ENCODE peak calls at places on chromosomes 6 and 20, in six cellular contexts. One of them, this sample, is unnamed.

GRCh38 chr6:27862396-27863061 is 49.7 kb downstream of the OR2B2 start:
- DNase-seq in stimulated activated naive CD4-positive, alpha-beta T cell: no peak
- DNase-seq in SJCRH30: peak
- DNase-seq in CD4-positive, alpha-beta memory T cell: no peak
- DNase-seq in GM04503: no peak
- DNase-seq in C1 segment of cervical spinal cord: no peak
- DNase-seq in this sample: no peak

GRCh38 chr6:33424855-33425667 is 5.2 kb downstream of the SYNGAP1 start:
- DNase-seq in stimulated activated naive CD4-positive, alpha-beta T cell: no peak
- DNase-seq in SJCRH30: no peak
- DNase-seq in CD4-positive, alpha-beta memory T cell: no peak
- DNase-seq in GM04503: no peak
- DNase-seq in C1 segment of cervical spinal cord: no peak
- DNase-seq in this sample: no peak

GRCh38 chr20:58144071-58144470 is 84.4 kb downstream of the ANKRD60 start:
- DNase-seq in stimulated activated naive CD4-positive, alpha-beta T cell: no peak
- DNase-seq in SJCRH30: no peak
- DNase-seq in CD4-positive, alpha-beta memory T cell: no peak
- DNase-seq in GM04503: no peak
- DNase-seq in C1 segment of cervical spinal cord: no peak
- DNase-seq in this sample: no peak

GRCh38 chr20:63461364-63461763 is 11.1 kb downstream of the KCNQ2 start:
- DNase-seq in stimulated activated naive CD4-positive, alpha-beta T cell: peak
- DNase-seq in SJCRH30: peak
- DNase-seq in CD4-positive, alpha-beta memory T cell: no peak
- DNase-seq in GM04503: no peak
- DNase-seq in C1 segment of cervical spinal cord: no peak
- DNase-seq in this sample: peak

GRCh38 chr6:1630771-1631217 is 21.1 kb downstream of the FOXC1 start:
- DNase-seq in stimulated activated naive CD4-positive, alpha-beta T cell: no peak
- DNase-seq in SJCRH30: peak
- DNase-seq in CD4-positive, alpha-beta memory T cell: no peak
- DNase-seq in GM04503: no peak
- DNase-seq in C1 segment of cervical spinal cord: no peak
- DNase-seq in this sample: peak

GRCh38 chr20:38973546-38974120 is 11.5 kb downstream of the DHX35 start:
- DNase-seq in stimulated activated naive CD4-positive, alpha-beta T cell: no peak
- DNase-seq in SJCRH30: no peak
- DNase-seq in CD4-positive, alpha-beta memory T cell: no peak
- DNase-seq in GM04503: no peak
- DNase-seq in C1 segment of cervical spinal cord: no peak
- DNase-seq in this sample: no peak

GRCh38 chr6:11244387-11245126 is 12.1 kb upstream of the NEDD9 start:
- DNase-seq in stimulated activated naive CD4-positive, alpha-beta T cell: no peak
- DNase-seq in SJCRH30: no peak
- DNase-seq in CD4-positive, alpha-beta memory T cell: no peak
- DNase-seq in GM04503: no peak
- DNase-seq in C1 segment of cervical spinal cord: no peak
- DNase-seq in this sample: no peak

GRCh38 chr20:49366687-49367086 is 88.8 kb upstream of the ZNFX1 start:
- DNase-seq in stimulated activated naive CD4-positive, alpha-beta T cell: no peak
- DNase-seq in SJCRH30: no peak
- DNase-seq in CD4-positive, alpha-beta memory T cell: no peak
- DNase-seq in GM04503: no peak
- DNase-seq in C1 segment of cervical spinal cord: no peak
- DNase-seq in this sample: no peak

GRCh38 chr6:7311920-7312615 is 931 bp downstream of the SSR1 start:
- DNase-seq in stimulated activated naive CD4-positive, alpha-beta T cell: no peak
- DNase-seq in SJCRH30: no peak
- DNase-seq in CD4-positive, alpha-beta memory T cell: peak
- DNase-seq in GM04503: no peak
- DNase-seq in C1 segment of cervical spinal cord: no peak
- DNase-seq in this sample: no peak

GRCh38 chr20:41234546-41234945 is 83.0 kb downstream of the ZHX3 start:
- DNase-seq in stimulated activated naive CD4-positive, alpha-beta T cell: no peak
- DNase-seq in SJCRH30: no peak
- DNase-seq in CD4-positive, alpha-beta memory T cell: no peak
- DNase-seq in GM04503: no peak
- DNase-seq in C1 segment of cervical spinal cord: no peak
- DNase-seq in this sample: no peak

GRCh38 chr6:132693478-132693877 is 20.4 kb downstream of the VNN1 start:
- DNase-seq in stimulated activated naive CD4-positive, alpha-beta T cell: no peak
- DNase-seq in SJCRH30: no peak
- DNase-seq in CD4-positive, alpha-beta memory T cell: no peak
- DNase-seq in GM04503: no peak
- DNase-seq in C1 segment of cervical spinal cord: no peak
- DNase-seq in this sample: no peak

GRCh38 chr20:53569005-53569404 is 24.6 kb downstream of the ZNF217 start:
- DNase-seq in stimulated activated naive CD4-positive, alpha-beta T cell: no peak
- DNase-seq in SJCRH30: no peak
- DNase-seq in CD4-positive, alpha-beta memory T cell: no peak
- DNase-seq in GM04503: no peak
- DNase-seq in C1 segment of cervical spinal cord: no peak
- DNase-seq in this sample: no peak

GRCh38 chr6:32148722-32149576 is 2.8 kb downstream of the PRRT1 start:
- DNase-seq in stimulated activated naive CD4-positive, alpha-beta T cell: peak
- DNase-seq in SJCRH30: no peak
- DNase-seq in CD4-positive, alpha-beta memory T cell: peak
- DNase-seq in GM04503: no peak
- DNase-seq in C1 segment of cervical spinal cord: no peak
- DNase-seq in this sample: no peak

GRCh38 chr6:10529231-10529801 is 8.2 kb downstream of the GCNT2 start:
- DNase-seq in stimulated activated naive CD4-positive, alpha-beta T cell: no peak
- DNase-seq in SJCRH30: no peak
- DNase-seq in CD4-positive, alpha-beta memory T cell: no peak
- DNase-seq in GM04503: no peak
- DNase-seq in C1 segment of cervical spinal cord: no peak
- DNase-seq in this sample: peak

GRCh38 chr20:2820896-2821869 is 5.0 kb downstream of the TMEM239 start:
- DNase-seq in stimulated activated naive CD4-positive, alpha-beta T cell: no peak
- DNase-seq in SJCRH30: no peak
- DNase-seq in CD4-positive, alpha-beta memory T cell: no peak
- DNase-seq in GM04503: no peak
- DNase-seq in C1 segment of cervical spinal cord: no peak
- DNase-seq in this sample: no peak

GRCh38 chr6:89369009-89369408 is 16.5 kb upstream of the UBE2J1 start:
- DNase-seq in stimulated activated naive CD4-positive, alpha-beta T cell: no peak
- DNase-seq in SJCRH30: peak
- DNase-seq in CD4-positive, alpha-beta memory T cell: no peak
- DNase-seq in GM04503: no peak
- DNase-seq in C1 segment of cervical spinal cord: no peak
- DNase-seq in this sample: no peak

GRCh38 chr6:134464690-134465411 is 146.9 kb upstream of the SGK1 start:
- DNase-seq in stimulated activated naive CD4-positive, alpha-beta T cell: no peak
- DNase-seq in SJCRH30: peak
- DNase-seq in CD4-positive, alpha-beta memory T cell: no peak
- DNase-seq in GM04503: no peak
- DNase-seq in C1 segment of cervical spinal cord: no peak
- DNase-seq in this sample: peak

GRCh38 chr6:108116781-108117426 is 42.4 kb upstream of the OSTM1 start:
- DNase-seq in stimulated activated naive CD4-positive, alpha-beta T cell: no peak
- DNase-seq in SJCRH30: no peak
- DNase-seq in CD4-positive, alpha-beta memory T cell: no peak
- DNase-seq in GM04503: no peak
- DNase-seq in C1 segment of cervical spinal cord: no peak
- DNase-seq in this sample: no peak

GRCh38 chr20:37354210-37355195 is 8.6 kb downstream of the SRC start:
- DNase-seq in stimulated activated naive CD4-positive, alpha-beta T cell: no peak
- DNase-seq in SJCRH30: no peak
- DNase-seq in CD4-positive, alpha-beta memory T cell: no peak
- DNase-seq in GM04503: no peak
- DNase-seq in C1 segment of cervical spinal cord: no peak
- DNase-seq in this sample: no peak

GRCh38 chr20:12970372-12970821 is 38.4 kb upstream of the SPTLC3 start:
- DNase-seq in stimulated activated naive CD4-positive, alpha-beta T cell: peak
- DNase-seq in SJCRH30: peak
- DNase-seq in CD4-positive, alpha-beta memory T cell: peak
- DNase-seq in GM04503: no peak
- DNase-seq in C1 segment of cervical spinal cord: no peak
- DNase-seq in this sample: peak

GRCh38 chr6:136846046-136846445 is 23.7 kb downstream of the PEX7 start:
- DNase-seq in stimulated activated naive CD4-positive, alpha-beta T cell: peak
- DNase-seq in SJCRH30: peak
- DNase-seq in CD4-positive, alpha-beta memory T cell: peak
- DNase-seq in GM04503: no peak
- DNase-seq in C1 segment of cervical spinal cord: no peak
- DNase-seq in this sample: peak

GRCh38 chr6:161211380-161212035 is 62.4 kb downstream of the AGPAT4 start:
- DNase-seq in stimulated activated naive CD4-positive, alpha-beta T cell: no peak
- DNase-seq in SJCRH30: peak
- DNase-seq in CD4-positive, alpha-beta memory T cell: no peak
- DNase-seq in GM04503: no peak
- DNase-seq in C1 segment of cervical spinal cord: no peak
- DNase-seq in this sample: no peak

GRCh38 chr20:38635721-38636285 is 34.2 kb downstream of the ARHGAP40 start:
- DNase-seq in stimulated activated naive CD4-positive, alpha-beta T cell: no peak
- DNase-seq in SJCRH30: peak
- DNase-seq in CD4-positive, alpha-beta memory T cell: no peak
- DNase-seq in GM04503: no peak
- DNase-seq in C1 segment of cervical spinal cord: no peak
- DNase-seq in this sample: no peak